ENCODE peak calls at places on chromosomes 12 and 14, in nine cellular contexts. A, L, X, N, R, T, J, I and O are unnamed samples.

GRCh38 chr12:16155938-16156337 is 121.5 kb downstream of the SLC15A5 start:
- DNase-seq in A (no peak), L (no peak), X (no peak), N (no peak), R (no peak), T (no peak), J (no peak), I (no peak), O (no peak)

GRCh38 chr12:121797937-121798801 is 4.7 kb upstream of the RHOF start:
- DNase-seq in A (peak; percentile 85), L (peak; percentile 76), X (peak; percentile 22), N (no peak), R (peak; percentile 50), T (peak; percentile 68), J (peak; percentile 71), I (peak; percentile 89), O (peak; percentile 41)

GRCh38 chr14:103008768-103009342 is 48.5 kb downstream of the CDC42BPB start:
- DNase-seq in A (peak; percentile 68), L (peak; percentile 55), X (no peak), N (no peak), R (peak; percentile 72), T (no peak), J (no peak), I (peak; percentile 36), O (no peak)

GRCh38 chr14:93954900-93955891 is 21.2 kb downstream of the ASB2 start:
- DNase-seq in A (no peak), L (no peak), X (no peak), N (no peak), R (no peak), T (peak; percentile 54), J (no peak), I (no peak), O (no peak)

GRCh38 chr12:47302111-47302597 is 222.4 kb upstream of the AMIGO2 start:
- DNase-seq in A (no peak), L (no peak), X (peak; percentile 54), N (no peak), R (no peak), T (no peak), J (peak; percentile 38), I (no peak), O (no peak)

GRCh38 chr14:56460469-56460868 is 119.1 kb upstream of the TMEM260 start:
- DNase-seq in A (no peak), L (no peak), X (no peak), N (no peak), R (no peak), T (no peak), J (no peak), I (no peak), O (no peak)

GRCh38 chr14:70173569-70173968 is 15.2 kb downstream of the SLC8A3 start:
- DNase-seq in A (no peak), L (no peak), X (no peak), N (no peak), R (no peak), T (no peak), J (no peak), I (no peak), O (no peak)

GRCh38 chr12:32140867-32141266 is 34.2 kb downstream of the BICD1 start:
- DNase-seq in A (no peak), L (no peak), X (no peak), N (no peak), R (no peak), T (no peak), J (no peak), I (no peak), O (no peak)

GRCh38 chr14:38716871-38717270 is 386.2 kb downstream of the SEC23A start:
- DNase-seq in A (no peak), L (no peak), X (no peak), N (no peak), R (no peak), T (peak; percentile 68), J (no peak), I (no peak), O (no peak)

GRCh38 chr12:26833692-26834168 is 736 bp upstream of the ITPR2 start:
- DNase-seq in A (peak; percentile 33), L (peak; percentile 55), X (peak; percentile 32), N (no peak), R (peak; percentile 13), T (peak; percentile 80), J (peak; percentile 30), I (peak; percentile 73), O (no peak)

GRCh38 chr12:93127107-93127560 is 198.0 kb upstream of the EEA1 start:
- DNase-seq in A (peak; percentile 75), L (no peak), X (no peak), N (no peak), R (no peak), T (peak; percentile 16), J (no peak), I (no peak), O (no peak)

GRCh38 chr12:106303202-106303820 is 778 bp downstream of the TCP11L2 start:
- DNase-seq in A (peak; percentile 95), L (peak; percentile 81), X (peak; percentile 61), N (no peak), R (peak; percentile 60), T (peak; percentile 91), J (peak; percentile 86), I (peak; percentile 90), O (peak; percentile 75)

GRCh38 chr12:56862264-56862663 is 71.9 kb downstream of the SDR9C7 start:
- DNase-seq in A (no peak), L (no peak), X (no peak), N (no peak), R (no peak), T (no peak), J (no peak), I (no peak), O (no peak)
- H3K9me3 ChIP-seq in A (peaks cover 53% of the 10 kb centered on the region), L (peaks cover 38% of the 10 kb centered on the region), X (peaks cover 50% of the 10 kb centered on the region), N (peaks cover 20% of the 10 kb centered on the region), R (peaks cover 17% of the 10 kb centered on the region), T (no peaks in the 10 kb centered on the region), J (peaks cover 23% of the 10 kb centered on the region), I (peaks cover 16% of the 10 kb centered on the region), O (peaks cover 59% of the 10 kb centered on the region)

DNA sequence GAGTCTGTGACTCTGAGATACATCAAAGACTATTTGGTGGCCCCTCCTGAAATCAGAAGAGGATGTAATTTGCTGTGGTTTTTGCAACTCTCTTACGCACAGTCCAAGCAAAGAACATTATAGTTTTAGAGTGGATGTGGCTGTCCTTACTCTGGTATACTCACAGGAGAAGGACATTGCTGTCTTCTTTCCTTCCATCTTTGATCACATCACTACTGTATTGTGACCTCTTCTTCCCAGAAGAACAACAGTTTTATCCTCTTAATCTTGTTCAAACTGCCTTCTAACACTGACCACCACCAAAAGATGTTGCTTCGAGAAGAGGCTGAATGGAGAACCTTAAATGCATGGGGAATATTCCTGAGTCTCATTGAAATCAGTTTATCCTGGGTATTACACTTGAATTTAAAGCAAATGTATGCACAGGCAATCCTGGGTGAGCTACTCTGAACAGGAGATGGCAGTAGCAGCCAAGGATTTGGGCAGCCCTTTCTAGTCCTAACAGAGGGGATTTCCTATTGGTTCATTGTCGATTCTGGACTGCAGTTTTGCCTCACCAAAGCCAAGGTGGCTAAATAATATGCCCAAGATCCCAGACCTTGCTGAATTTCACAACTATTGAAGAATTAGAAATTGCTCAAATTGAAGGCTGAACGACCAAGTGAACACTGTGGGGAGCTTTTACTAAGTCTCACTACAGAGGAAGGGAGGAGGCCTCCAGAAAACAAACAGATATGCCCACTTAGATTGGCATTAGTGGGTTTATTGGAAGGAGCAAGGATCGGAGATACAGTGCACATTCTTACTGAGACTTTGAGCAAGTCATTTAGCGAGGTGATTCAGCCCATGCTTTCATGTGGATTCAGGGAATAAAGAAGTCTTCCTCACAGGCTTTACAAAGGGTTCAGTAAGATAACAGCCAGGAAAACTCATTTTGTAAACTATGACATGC is 282.8 kb downstream of the PAWR start:
- DNase-seq in A (peak; percentile 31), L (peak; percentile 57), X (peak; percentile 85), N (peak; percentile 63), R (peak; percentile 91), T (peak; percentile 61), J (peak; percentile 61), I (peak; percentile 64), O (peak; percentile 23)
- TF ChIP-seq CTCF in A (peak; percentile 30), L (no peak), X (peak; percentile 89), N (peak; percentile 79), R (peak; percentile 97), T (peak; percentile 33), J (peak; percentile 71), I (peak; percentile 58), O (peak; percentile 48)

GRCh38 chr12:101931498-101932326 is 54.3 kb downstream of the DRAM1 start:
- DNase-seq in A (no peak), L (no peak), X (no peak), N (no peak), R (no peak), T (no peak), J (no peak), I (no peak), O (no peak)

GRCh38 chr12:101933866-101934514 is 56.6 kb downstream of the DRAM1 start:
- DNase-seq in A (no peak), L (no peak), X (no peak), N (no peak), R (no peak), T (no peak), J (no peak), I (no peak), O (peak; percentile 70)

GRCh38 chr12:101939856-101940265 is 62.5 kb downstream of the DRAM1 start:
- DNase-seq in A (peak; percentile 37), L (peak; percentile 60), X (peak; percentile 71), N (peak; percentile 51), R (peak; percentile 83), T (peak; percentile 64), J (peak; percentile 83), I (peak; percentile 86), O (peak; percentile 23)

GRCh38 chr12:101939306-101939705 is 61.9 kb downstream of the DRAM1 start:
- DNase-seq in A (no peak), L (no peak), X (no peak), N (no peak), R (no peak), T (no peak), J (peak; percentile 57), I (no peak), O (peak; percentile 53)

DNA sequence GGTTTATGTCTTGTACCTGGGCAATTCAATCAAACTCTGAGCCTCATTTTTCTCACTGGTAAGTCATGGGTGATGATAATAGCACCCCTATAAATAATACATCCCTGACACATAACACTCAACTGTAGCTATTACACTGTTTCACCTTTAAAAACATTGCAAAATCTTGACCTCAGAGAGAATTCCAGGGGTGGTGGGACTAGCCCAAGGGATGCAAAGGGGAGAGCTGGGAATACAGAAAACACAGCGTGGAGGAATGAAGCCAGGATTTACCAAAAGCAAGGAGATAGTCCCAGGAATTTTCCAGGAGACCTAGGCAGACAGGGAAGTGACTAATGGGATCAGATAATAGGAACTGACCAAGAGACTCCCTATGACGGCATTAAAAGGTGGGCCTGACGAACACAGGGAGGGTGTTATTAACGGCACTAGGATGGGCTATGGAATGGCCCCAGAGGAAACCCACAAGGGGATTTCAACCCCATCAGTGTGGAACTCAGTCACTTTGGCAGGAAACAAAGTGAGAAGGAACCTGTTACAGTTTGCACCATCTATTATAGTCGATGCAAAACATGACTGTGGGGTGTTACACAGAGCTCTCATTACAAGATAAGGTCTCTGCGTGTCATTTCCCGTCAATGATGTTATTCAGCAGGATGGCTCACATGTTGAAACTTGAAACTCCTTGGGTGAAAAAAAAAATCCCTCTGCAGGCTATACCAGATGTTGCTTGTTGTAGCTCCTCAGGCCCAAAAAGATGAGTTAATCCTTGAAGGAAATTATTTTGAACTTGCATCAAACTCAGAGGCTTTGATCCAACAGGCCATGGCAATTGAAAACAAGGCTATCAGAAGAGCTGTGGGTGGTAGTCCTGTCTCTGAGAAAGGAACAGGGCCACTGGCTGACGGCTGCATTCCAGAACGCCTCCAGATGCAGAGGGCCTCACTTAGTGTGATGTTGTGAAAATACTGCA is 58.7 kb downstream of the DRAM1 start:
- DNase-seq in A (peak; percentile 76), L (no peak), X (no peak), N (no peak), R (peak; percentile 99), T (peak; percentile 49), J (peak; percentile 74), I (peak; percentile 88), O (peak; percentile 77)
- TF ChIP-seq POLR2A in A (no peak), L (no peak), X (no peak), N (no peak), R (no peak), T (no peak), J (no peak), I (no peak), O (no peak)

GRCh38 chr12:132945806-132946506 is 10.2 kb downstream of the ZNF605 start:
- DNase-seq in A (no peak), L (no peak), X (no peak), N (no peak), R (no peak), T (no peak), J (no peak), I (no peak), O (no peak)
- H3K9me3 ChIP-seq in A (peaks cover 95% of the 10 kb centered on the region), L (peaks cover 91% of the 10 kb centered on the region), X (peaks cover 96% of the 10 kb centered on the region), N (peaks cover 12% of the 10 kb centered on the region), R (peaks cover 86% of the 10 kb centered on the region), T (no peaks in the 10 kb centered on the region), J (peaks cover 63% of the 10 kb centered on the region), I (peaks cover 11% of the 10 kb centered on the region), O (peaks cover 6% of the 10 kb centered on the region)